ENCODE peak calls at places on chromosomes 12 and 14, in seven cellular contexts. L is tibial artery; P is glutamatergic neuron; W is naive thymus-derived CD4-positive, alpha-beta T cell; E is cardiac muscle cell; T is KBM-7; D is NCI-H1092. H is an unnamed sample.

GRCh38 chr14:35406090-35406489 is 1.5 kb upstream of the NFKBIA start:
- DNase-seq in L (no peak), T (no peak), P (no peak), E (no peak), D (no peak), W (no peak), H (no peak)

GRCh38 chr14:33282181-33282580 is 343.5 kb downstream of the NPAS3 start:
- DNase-seq in T (no peak), D (no peak), L (no peak), P (no peak), E (no peak), W (no peak), H (no peak)

GRCh38 chr12:130768120-130768519 is 52.0 kb upstream of the RIMBP2 start:
- DNase-seq in P (no peak), L (no peak), W (no peak), D (no peak), T (no peak), E (no peak), H (no peak)

GRCh38 chr12:46304080-46304479 is 35.2 kb upstream of the SLC38A1 start:
- DNase-seq in D (no peak), P (no peak), E (no peak), L (no peak), T (no peak), W (no peak), H (no peak)

GRCh38 chr12:105580841-105581352 is 250.4 kb downstream of the C12orf75 start:
- DNase-seq in L (no peak), W (no peak), D (no peak), P (no peak), T (no peak), E (no peak), H (no peak)

GRCh38 chr12:94263905-94264655 is 115.7 kb downstream of the PLXNC1 start:
- DNase-seq in P (no peak), E (no peak), D (no peak), L (no peak), W (no peak), T (no peak), H (no peak)

GRCh38 chr12:21169878-21170472 is 39.0 kb downstream of the SLCO1B1 start:
- DNase-seq in D (peak), L (no peak), W (no peak), P (peak), T (peak), E (peak), H (peak)

GRCh38 chr12:13124661-13125505 is 21.4 kb upstream of the GSG1 start:
- DNase-seq in W (no peak), P (no peak), E (no peak), D (no peak), L (no peak), T (peak), H (no peak)

GRCh38 chr14:24353551-24354529 is 14.0 kb upstream of the RIPK3 start:
- DNase-seq in D (no peak), W (no peak), T (no peak), L (no peak), E (no peak), P (no peak), H (no peak)

GRCh38 chr12:34606749-34607519 is 584.6 kb downstream of the ALG10 start:
- DNase-seq in E (no peak), P (no peak), W (no peak), T (no peak), D (no peak), L (no peak), H (no peak)

GRCh38 chr14:67557118-67557517 is 24.0 kb downstream of the PLEKHH1 start:
- DNase-seq in T (no peak), D (no peak), L (no peak), E (no peak), W (no peak), P (no peak), H (no peak)